ENCODE peak calls at places on chromosomes 1 and 21, in six cellular contexts. V is Calu3; Q is fibroblast of the aortic adventitia; P is naive B cell; A is effector CD4-positive, alpha-beta T cell; N is brain microvascular endothelial cell. T is an unnamed sample.

GRCh38 chr1:25580933-25581332 is 35.7 kb upstream of the MAN1C1 start:
- DNase-seq in V (no peak), Q (no peak), P (no peak), A (no peak), N (no peak), T (no peak)

GRCh38 chr1:186648606-186649005 is 31.6 kb downstream of the PTGS2 start:
- DNase-seq in V (no peak), Q (peak), P (no peak), A (no peak), N (no peak), T (no peak)

GRCh38 chr21:42381347-42381984 is 14.4 kb downstream of the TMPRSS3 start:
- DNase-seq in V (peak), Q (peak), P (no peak), A (peak), N (peak), T (no peak)

GRCh38 chr1:17215545-17215890 is 10.6 kb downstream of the PADI1 start:
- DNase-seq in V (no peak), Q (no peak), P (no peak), A (no peak), N (peak), T (no peak)

GRCh38 chr1:157438236-157439012 is 113.9 kb downstream of the FCRL5 start:
- DNase-seq in V (no peak), Q (peak), P (no peak), A (no peak), N (peak), T (no peak)

GRCh38 chr1:113321761-113322387 is 68.4 kb upstream of the MAGI3 start:
- DNase-seq in V (no peak), Q (peak), P (no peak), A (no peak), N (no peak), T (no peak)

GRCh38 chr1:154418062-154418897 is 13.1 kb downstream of the IL6R start:
- DNase-seq in V (peak), Q (no peak), P (no peak), A (peak), N (no peak), T (no peak)

GRCh38 chr1:38917337-38917736 is 24.3 kb downstream of the RHBDL2 start:
- DNase-seq in V (no peak), Q (no peak), P (no peak), A (no peak), N (no peak), T (no peak)

GRCh38 chr1:68015960-68016359 is 34.5 kb downstream of the DIRAS3 start:
- DNase-seq in V (no peak), Q (no peak), P (no peak), A (no peak), N (no peak), T (no peak)

GRCh38 chr1:111666828-111667227 is 47.2 kb downstream of the RAP1A start:
- DNase-seq in V (no peak), Q (peak), P (no peak), A (no peak), N (no peak), T (no peak)

GRCh38 chr1:67484492-67484891 is 54.3 kb upstream of the SERBP1 start:
- DNase-seq in V (no peak), Q (no peak), P (no peak), A (no peak), N (no peak), T (no peak)

GRCh38 chr1:58746757-58747156 is 37.1 kb downstream of the JUN start:
- DNase-seq in V (no peak), Q (no peak), P (no peak), A (no peak), N (no peak), T (no peak)

GRCh38 chr1:185440877-185441276 is 123.8 kb upstream of the IVNS1ABP start:
- DNase-seq in V (no peak), Q (peak), P (no peak), A (no peak), N (no peak), T (no peak)

GRCh38 chr1:173193639-173194038 is 13.5 kb downstream of the TNFSF4 start:
- DNase-seq in V (no peak), Q (peak), P (no peak), A (no peak), N (peak), T (no peak)

GRCh38 chr1:54476231-54477109 is 70.3 kb upstream of the SSBP3 start:
- DNase-seq in V (no peak), Q (peak), P (no peak), A (no peak), N (no peak), T (peak)

GRCh38 chr21:45995686-45996179 is 14.2 kb downstream of the COL6A1 start:
- DNase-seq in V (peak), Q (no peak), P (no peak), A (no peak), N (no peak), T (peak)

GRCh38 chr1:44655609-44656008 is 18.7 kb downstream of the TMEM53 start:
- DNase-seq in V (peak), Q (no peak), P (no peak), A (no peak), N (no peak), T (no peak)

GRCh38 chr1:111234258-111234657 is 6.7 kb downstream of the CHI3L2 start:
- DNase-seq in V (no peak), Q (no peak), P (no peak), A (no peak), N (no peak), T (no peak)

GRCh38 chr1:172810480-172810879 is 151.6 kb downstream of the FASLG start:
- DNase-seq in V (no peak), Q (no peak), P (no peak), A (no peak), N (no peak), T (no peak)

GRCh38 chr1:93630168-93630567 is 51.5 kb downstream of the BCAR3 start:
- DNase-seq in V (no peak), Q (no peak), P (no peak), A (no peak), N (no peak), T (no peak)

GRCh38 chr1:47846981-47847380 is 150.2 kb downstream of the TRABD2B start:
- DNase-seq in V (no peak), Q (no peak), P (no peak), A (no peak), N (no peak), T (no peak)

GRCh38 chr21:43740497-43741156 is 21.7 kb downstream of the PDXK start:
- DNase-seq in V (peak), Q (no peak), P (no peak), A (no peak), N (no peak), T (peak)

GRCh38 chr1:152198982-152199381 is 25.0 kb downstream of the HRNR start:
- DNase-seq in V (no peak), Q (no peak), P (no peak), A (no peak), N (no peak), T (no peak)

GRCh38 chr1:186142916-186143315 is 232.1 kb downstream of the TPR start:
- DNase-seq in V (no peak), Q (no peak), P (no peak), A (no peak), N (no peak), T (no peak)

GRCh38 chr1:218521414-218522169 is 176.5 kb downstream of the TGFB2 start:
- DNase-seq in V (peak), Q (peak), P (peak), A (peak), N (no peak), T (peak)

GRCh38 chr1:202107801-202108731 is 14.7 kb upstream of the GPR37L1 start:
- DNase-seq in V (peak), Q (peak), P (no peak), A (no peak), N (no peak), T (peak)

GRCh38 chr21:42479582-42479981 is 16.4 kb downstream of the RSPH1 start:
- DNase-seq in V (no peak), Q (no peak), P (no peak), A (no peak), N (no peak), T (no peak)

GRCh38 chr1:160460214-160460642 is 59.9 kb downstream of the VANGL2 start:
- DNase-seq in V (no peak), Q (no peak), P (peak), A (no peak), N (no peak), T (no peak)

GRCh38 chr1:15289251-15289651 is 42.2 kb downstream of the FHAD1 start:
- DNase-seq in V (no peak), Q (no peak), P (no peak), A (no peak), N (no peak), T (no peak)

GRCh38 chr1:78003882-78004718 is 639 bp upstream of the DNAJB4 start:
- DNase-seq in V (peak), Q (peak), P (peak), A (no peak), N (peak), T (peak)

GRCh38 chr1:24298606-24299005 is 20.6 kb upstream of the GRHL3 start:
- DNase-seq in V (no peak), Q (no peak), P (no peak), A (no peak), N (no peak), T (no peak)

GRCh38 chr1:10679521-10680220 is 116.8 kb downstream of the CASZ1 start:
- DNase-seq in V (peak), Q (peak), P (no peak), A (no peak), N (peak), T (no peak)

GRCh38 chr1:168439451-168440375 is 104.1 kb downstream of the XCL2 start:
- DNase-seq in V (peak), Q (peak), P (peak), A (peak), N (peak), T (peak)

GRCh38 chr1:214901718-214902117 is 180.8 kb upstream of the KCNK2 start:
- DNase-seq in V (peak), Q (peak), P (no peak), A (no peak), N (peak), T (no peak)

GRCh38 chr1:214983126-214983869 is 99.2 kb upstream of the KCNK2 start:
- DNase-seq in V (no peak), Q (peak), P (no peak), A (no peak), N (peak), T (no peak)

T was measured in right cardiac atrium.